ENCODE peak calls at places on chromosomes 4 and X, in four cellular contexts. B is GM13977, L is skeletal muscle cell, M is BJ. P is an unnamed sample.

GRCh38 chrX:41397768-41398167 is 49.4 kb upstream of the NYX start:
- DNase-seq in B (no peak), L (no peak), M (no peak), P (no peak)

GRCh38 chr4:115711575-115711974 is 598.2 kb upstream of the NDST4 start:
- DNase-seq in B (no peak), L (no peak), M (no peak), P (no peak)

GRCh38 chrX:47198026-47198686 is 4.5 kb downstream of the UBA1 start:
- DNase-seq in B (no peak), L (no peak), M (no peak), P (no peak)

GRCh38 chrX:144810539-144810938 is 436.8 kb upstream of the SPANXN1 start:
- DNase-seq in B (no peak), L (no peak), M (no peak), P (no peak)

GRCh38 chr4:101155859-101156430 is 191.4 kb downstream of the PPP3CA start:
- DNase-seq in B (no peak), L (no peak), M (no peak), P (no peak)

GRCh38 chr4:145097331-145097820 is 620 bp downstream of the ANAPC10 start:
- DNase-seq in B (no peak), L (no peak), M (no peak), P (no peak)

GRCh38 chrX:24242649-24243556 is 71.0 kb downstream of the SUPT20HL2 start:
- DNase-seq in B (peak; percentile 24), L (peak; percentile 93), M (peak; percentile 66), P (no peak)

GRCh38 chr4:77665381-77666069 is 59.9 kb downstream of the CXCL13 start:
- DNase-seq in B (no peak), L (no peak), M (no peak), P (no peak)

GRCh38 chrX:115535844-115536243 is 25.1 kb upstream of the PLS3 start:
- DNase-seq in B (no peak), L (no peak), M (no peak), P (no peak)

GRCh38 chrX:153765138-153766079 is 1.4 kb downstream of the PLXNB3 start:
- DNase-seq in B (peak; percentile 28), L (no peak), M (no peak), P (no peak)

GRCh38 chrX:39891781-39892180 is 206.0 kb downstream of the BCOR start:
- DNase-seq in B (no peak), L (no peak), M (no peak), P (no peak)

GRCh38 chr4:94457692-94458106 is 6.0 kb downstream of the PDLIM5 start:
- DNase-seq in B (no peak), L (no peak), M (no peak), P (no peak)

GRCh38 chr4:111512081-111512774 is 633.0 kb upstream of the FAM241A start:
- DNase-seq in B (no peak), L (peak; percentile 80), M (peak; percentile 48), P (peak; percentile 76)